ENCODE peak calls at places on chromosome X, in six cellular contexts. N is progenitor cell of endocrine pancreas, T is A673, X is tibial artery, P is MCF 10A, M is lower lobe of right lung. U is an unnamed sample.

GRCh38 chrX:65985922-65986588 is 53.8 kb downstream of the VSIG4 start:
- DNase-seq in T (peak), M (no peak), P (peak), X (no peak), N (no peak), U (peak)

GRCh38 chrX:67614414-67614813 is 70.6 kb downstream of the AR start:
- DNase-seq in P (peak), T (no peak), M (no peak), N (no peak), X (no peak), U (no peak)

GRCh38 chrX:81489987-81490386 is 288.1 kb downstream of the SH3BGRL start:
- DNase-seq in M (no peak), T (peak), P (peak), X (no peak), N (no peak), U (no peak)

GRCh38 chrX:40207626-40208025 is 109.9 kb upstream of the BCOR start:
- DNase-seq in M (no peak), N (no peak), P (peak), X (no peak), T (no peak), U (no peak)

GRCh38 chrX:74453178-74453577 is 31.9 kb downstream of the SLC16A2 start:
- DNase-seq in N (no peak), X (no peak), M (no peak), T (no peak), P (peak), U (no peak)

GRCh38 chrX:47976254-47977151 is 27.3 kb downstream of the ZNF182 start:
- DNase-seq in M (no peak), X (no peak), T (no peak), N (no peak), P (no peak), U (no peak)

GRCh38 chrX:108198420-108198819 is 106.8 kb downstream of the ATG4A start:
- DNase-seq in T (no peak), X (no peak), M (no peak), P (no peak), N (no peak), U (no peak)

GRCh38 chrX:117959045-117959444 is 157.6 kb downstream of the KLHL13 start:
- DNase-seq in N (no peak), P (no peak), X (no peak), M (no peak), T (no peak), U (no peak)

GRCh38 chrX:135707880-135708279 is 5.6 kb upstream of the CT45A1 start:
- DNase-seq in M (no peak), T (peak), X (no peak), N (no peak), P (peak), U (no peak)
- TF ChIP-seq CTCF in M (no peak), T (peak), X (no peak), N (no peak), P (peak), U (no peak)

DNA sequence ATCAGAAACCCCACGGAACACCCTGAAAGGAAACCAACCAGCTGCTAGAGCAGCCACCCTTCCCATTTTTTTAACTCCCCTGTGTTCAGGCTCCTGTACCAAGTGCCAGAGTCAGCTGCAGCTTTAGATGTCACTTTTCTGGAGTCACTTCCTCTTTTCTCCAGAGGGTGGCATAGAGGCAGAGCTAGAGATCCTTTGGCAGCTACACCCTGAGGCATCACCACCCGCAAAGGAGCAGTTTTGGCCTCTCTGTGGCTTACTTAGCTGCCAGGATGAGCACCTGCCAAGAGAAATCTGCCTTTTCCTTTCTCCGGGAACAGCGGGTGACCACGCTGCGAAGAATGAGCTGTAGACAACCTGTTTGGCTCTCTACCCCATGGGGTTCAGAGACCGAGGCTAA is 58.0 kb upstream of the CHRDL1 start:
- DNase-seq in N (no peak), M (no peak), X (no peak), T (peak), P (peak), U (no peak)
- TF ChIP-seq CTCF in N (peak), M (no peak), X (no peak), T (peak), P (peak), U (no peak)

GRCh38 chrX:134721766-134722532 is 63.7 kb upstream of the PLAC1 start:
- DNase-seq in M (no peak), T (no peak), P (no peak), X (no peak), N (no peak), U (no peak)

GRCh38 chrX:134716620-134717012 is 58.3 kb upstream of the PLAC1 start:
- DNase-seq in X (no peak), T (no peak), N (no peak), P (no peak), M (no peak), U (no peak)

GRCh38 chrX:134715930-134716619 is 57.8 kb upstream of the PLAC1 start:
- DNase-seq in P (no peak), N (peak), X (no peak), M (no peak), T (no peak), U (no peak)

GRCh38 chrX:134717698-134718328 is 59.5 kb upstream of the PLAC1 start:
- DNase-seq in M (no peak), X (no peak), P (no peak), T (no peak), N (no peak), U (no peak)

DNA sequence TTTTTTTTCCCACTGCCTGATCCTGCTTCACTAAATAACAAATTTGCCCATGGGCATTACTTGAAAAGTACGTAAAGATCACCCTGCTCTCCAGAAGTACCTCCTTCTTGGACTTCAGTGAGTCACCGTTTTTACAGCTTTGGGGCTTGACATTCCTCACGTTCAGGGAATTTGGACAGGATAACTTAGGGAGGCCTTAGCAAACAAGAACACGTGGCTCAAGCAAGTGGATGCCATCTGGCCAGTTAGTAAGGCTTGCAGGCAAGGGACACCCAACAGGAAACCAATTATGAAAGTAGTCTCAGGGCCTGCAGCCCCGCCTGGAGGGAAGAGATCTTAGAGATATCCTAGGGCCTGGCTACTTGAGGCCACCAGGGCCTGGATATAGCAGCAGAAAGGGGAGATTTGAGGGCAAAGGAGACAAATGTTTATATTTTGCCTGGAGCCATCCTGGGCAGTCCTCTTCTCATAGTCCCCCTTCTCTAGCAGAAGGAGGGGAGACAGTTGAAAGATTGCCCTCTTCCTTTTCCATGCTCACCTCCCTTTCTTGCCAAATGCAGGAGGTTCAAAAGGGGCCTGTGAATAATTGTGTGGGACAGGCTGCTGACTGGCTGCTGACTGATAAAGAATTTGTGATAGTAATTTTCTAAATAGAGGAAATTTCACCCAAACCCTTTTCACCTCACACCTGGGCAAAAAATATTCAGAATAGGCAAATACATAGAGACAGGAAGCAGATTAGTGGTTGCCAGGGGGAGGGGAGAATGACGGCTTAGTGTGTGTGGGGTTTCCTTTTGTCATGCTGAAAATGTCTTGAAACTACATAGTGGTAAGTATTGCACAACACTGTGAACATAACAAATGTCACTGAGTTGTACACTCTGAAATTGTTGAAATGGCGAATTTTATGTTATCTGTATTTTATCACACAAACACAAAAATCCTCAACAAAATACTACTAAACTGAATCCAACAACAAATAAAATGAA is 60.4 kb upstream of the PLAC1 start:
- DNase-seq in P (peak), X (no peak), T (peak), N (no peak), M (peak), U (no peak)
- TF ChIP-seq CTCF in P (no peak), X (no peak), T (no peak), N (no peak), M (no peak), U (no peak)

GRCh38 chrX:13805241-13805640 is 11.7 kb downstream of the GPM6B start:
- DNase-seq in X (no peak), P (no peak), T (no peak), M (no peak), N (no peak), U (no peak)
- TF ChIP-seq CTCF in X (peak), P (no peak), T (peak), M (no peak), N (no peak), U (no peak)

DNA sequence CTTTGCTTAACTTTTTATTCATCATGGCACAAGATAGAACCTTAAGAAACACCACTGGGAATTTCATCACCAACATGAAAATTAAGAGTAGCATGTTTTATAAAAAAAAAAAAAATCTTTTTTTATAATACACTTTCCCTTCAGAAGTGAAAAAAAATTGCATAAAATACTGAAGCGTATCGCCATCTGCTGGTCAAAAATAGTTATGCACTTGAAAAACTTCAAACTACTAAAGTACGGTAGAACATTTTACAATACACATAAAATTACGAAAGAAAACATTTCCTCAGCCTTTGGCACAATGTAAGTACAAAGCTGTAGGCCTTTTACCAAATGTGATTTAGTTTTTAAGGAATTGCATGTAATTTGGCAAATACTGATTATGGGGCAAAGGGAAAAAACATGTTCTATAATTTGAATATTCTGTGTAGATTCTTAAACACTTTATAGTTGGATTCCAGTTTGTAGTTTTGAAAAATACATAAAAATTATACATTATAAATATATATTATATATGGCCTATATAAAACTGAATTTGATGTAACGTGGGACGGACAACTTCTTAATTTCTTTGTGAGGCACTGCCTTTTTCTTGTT is 26.5 kb downstream of the HCCS start:
- DNase-seq in X (no peak), P (peak), N (no peak), M (no peak), T (peak), U (peak)
- TF ChIP-seq CTCF in X (peak), P (peak), N (peak), M (peak), T (peak), U (peak)

DNA sequence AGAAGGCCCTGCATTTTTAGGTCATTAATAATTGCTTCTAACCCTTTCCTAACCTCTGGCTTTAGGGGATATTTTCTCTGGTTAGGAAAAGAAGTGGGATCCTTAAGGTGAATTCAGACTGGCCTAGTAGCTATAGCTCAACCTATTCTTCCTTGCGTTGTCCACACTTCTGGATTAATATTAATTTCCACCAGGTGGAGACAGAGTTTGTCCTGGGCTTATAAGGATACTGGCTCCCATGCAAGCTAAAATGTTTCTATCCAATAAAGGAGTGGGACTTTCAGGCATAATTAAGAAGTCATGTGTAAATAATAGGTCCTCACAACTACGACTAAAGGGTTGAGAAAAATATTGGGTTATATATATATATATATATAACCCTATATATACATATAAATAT is 860.0 kb upstream of the POU3F4 start:
- DNase-seq in T (no peak), X (no peak), P (peak), M (no peak), N (no peak), U (no peak)
- TF ChIP-seq CTCF in T (no peak), X (peak), P (no peak), M (peak), N (no peak), U (no peak)

U was measured in B cell.